ENCODE peak calls at places on chromosomes 3 and 15, in nine cellular contexts. One of them, this sample, is unnamed.

GRCh38 chr3:141104151-141104741 is 53.1 kb downstream of the SPSB4 start:
- DNase-seq in small intestine: no peak
- DNase-seq in transverse colon: no peak
- DNase-seq in IMR-90: no peak
- DNase-seq in neuronal stem cell: no peak
- DNase-seq in fibroblast of lung: peak; percentile 25
- DNase-seq in GM23338: no peak
- DNase-seq in uterus: no peak
- DNase-seq in CD8-positive, alpha-beta T cell: no peak
- DNase-seq in this sample: no peak

GRCh38 chr3:175287361-175287963 is 428.3 kb downstream of the NAALADL2 start:
- DNase-seq in neuronal stem cell: no peak
- DNase-seq in IMR-90: peak; percentile 67
- DNase-seq in fibroblast of lung: no peak
- DNase-seq in CD8-positive, alpha-beta T cell: no peak
- DNase-seq in GM23338: no peak
- DNase-seq in small intestine: no peak
- DNase-seq in uterus: no peak
- DNase-seq in transverse colon: no peak
- DNase-seq in this sample: no peak

GRCh38 chr3:183775781-183776180 is 49.6 kb downstream of the MAP6D1 start:
- DNase-seq in fibroblast of lung: no peak
- DNase-seq in transverse colon: no peak
- DNase-seq in CD8-positive, alpha-beta T cell: no peak
- DNase-seq in small intestine: peak; percentile 68
- DNase-seq in GM23338: no peak
- DNase-seq in uterus: peak; percentile 21
- DNase-seq in IMR-90: no peak
- DNase-seq in neuronal stem cell: no peak
- DNase-seq in this sample: no peak

GRCh38 chr15:73751896-73752816 is 995 bp downstream of the INSYN1 start:
- DNase-seq in small intestine: no peak
- DNase-seq in uterus: no peak
- DNase-seq in CD8-positive, alpha-beta T cell: no peak
- DNase-seq in GM23338: peak; percentile 41
- DNase-seq in transverse colon: no peak
- DNase-seq in fibroblast of lung: no peak
- DNase-seq in IMR-90: no peak
- DNase-seq in neuronal stem cell: no peak
- DNase-seq in this sample: no peak

GRCh38 chr3:33034601-33035000 is 62.3 kb downstream of the GLB1 start:
- DNase-seq in fibroblast of lung: no peak
- DNase-seq in uterus: no peak
- DNase-seq in small intestine: no peak
- DNase-seq in IMR-90: no peak
- DNase-seq in transverse colon: no peak
- DNase-seq in neuronal stem cell: no peak
- DNase-seq in GM23338: no peak
- DNase-seq in CD8-positive, alpha-beta T cell: no peak
- DNase-seq in this sample: no peak

GRCh38 chr15:98706387-98706786 is 58.0 kb downstream of the IGF1R start:
- DNase-seq in CD8-positive, alpha-beta T cell: no peak
- DNase-seq in uterus: no peak
- DNase-seq in IMR-90: no peak
- DNase-seq in neuronal stem cell: no peak
- DNase-seq in GM23338: no peak
- DNase-seq in transverse colon: no peak
- DNase-seq in fibroblast of lung: peak; percentile 34
- DNase-seq in small intestine: no peak
- DNase-seq in this sample: no peak

GRCh38 chr3:136266468-136266867 is 16.3 kb downstream of the PCCB start:
- DNase-seq in transverse colon: no peak
- DNase-seq in IMR-90: peak; percentile 83
- DNase-seq in uterus: no peak
- DNase-seq in neuronal stem cell: no peak
- DNase-seq in fibroblast of lung: peak; percentile 43
- DNase-seq in GM23338: no peak
- DNase-seq in small intestine: no peak
- DNase-seq in CD8-positive, alpha-beta T cell: no peak
- DNase-seq in this sample: no peak

GRCh38 chr15:74950078-74951000 is 6.2 kb downstream of the RPP25 start:
- DNase-seq in transverse colon: peak; percentile 84
- DNase-seq in CD8-positive, alpha-beta T cell: peak; percentile 68
- DNase-seq in small intestine: peak; percentile 77
- DNase-seq in fibroblast of lung: peak; percentile 74
- DNase-seq in uterus: peak; percentile 72
- DNase-seq in GM23338: peak; percentile 93
- DNase-seq in neuronal stem cell: peak; percentile 84
- DNase-seq in IMR-90: peak; percentile 67
- DNase-seq in this sample: peak; percentile 80

GRCh38 chr3:112333002-112333385 is at the start of gene CD200:
- DNase-seq in GM23338: peak; percentile 88
- DNase-seq in CD8-positive, alpha-beta T cell: peak; percentile 24
- DNase-seq in fibroblast of lung: peak; percentile 50
- DNase-seq in uterus: peak; percentile 70
- DNase-seq in neuronal stem cell: peak; percentile 56
- DNase-seq in transverse colon: peak; percentile 68
- DNase-seq in small intestine: peak; percentile 47
- DNase-seq in IMR-90: peak; percentile 16
- DNase-seq in this sample: peak; percentile 75

GRCh38 chr15:28994830-28995180 is 109.0 kb downstream of the APBA2 start:
- DNase-seq in GM23338: no peak
- DNase-seq in transverse colon: no peak
- DNase-seq in IMR-90: no peak
- DNase-seq in small intestine: no peak
- DNase-seq in fibroblast of lung: no peak
- DNase-seq in neuronal stem cell: no peak
- DNase-seq in uterus: no peak
- DNase-seq in CD8-positive, alpha-beta T cell: no peak
- DNase-seq in this sample: no peak

GRCh38 chr15:68528891-68529290 is 49.9 kb upstream of the CORO2B start:
- DNase-seq in transverse colon: no peak
- DNase-seq in neuronal stem cell: no peak
- DNase-seq in small intestine: peak; percentile 81
- DNase-seq in IMR-90: no peak
- DNase-seq in uterus: no peak
- DNase-seq in CD8-positive, alpha-beta T cell: no peak
- DNase-seq in GM23338: no peak
- DNase-seq in fibroblast of lung: no peak
- DNase-seq in this sample: peak; percentile 89

GRCh38 chr3:136194409-136195257 is 1.5 kb downstream of the MSL2 start:
- DNase-seq in transverse colon: peak; percentile 52
- DNase-seq in small intestine: peak; percentile 64
- DNase-seq in fibroblast of lung: peak; percentile 33
- DNase-seq in neuronal stem cell: peak; percentile 37
- DNase-seq in CD8-positive, alpha-beta T cell: peak; percentile 52
- DNase-seq in GM23338: peak; percentile 61
- DNase-seq in IMR-90: peak; percentile 23
- DNase-seq in uterus: no peak
- DNase-seq in this sample: peak; percentile 46

GRCh38 chr15:31489801-31490646 is 163.4 kb downstream of the KLF13 start:
- DNase-seq in transverse colon: peak; percentile 43
- DNase-seq in CD8-positive, alpha-beta T cell: peak; percentile 26
- DNase-seq in IMR-90: peak; percentile 62
- DNase-seq in GM23338: peak; percentile 78
- DNase-seq in neuronal stem cell: no peak
- DNase-seq in small intestine: peak; percentile 65
- DNase-seq in uterus: no peak
- DNase-seq in fibroblast of lung: peak; percentile 72
- DNase-seq in this sample: peak; percentile 77

GRCh38 chr3:190902292-190902691 is 39.8 kb upstream of the GMNC start:
- DNase-seq in small intestine: no peak
- DNase-seq in fibroblast of lung: no peak
- DNase-seq in GM23338: no peak
- DNase-seq in IMR-90: no peak
- DNase-seq in CD8-positive, alpha-beta T cell: no peak
- DNase-seq in uterus: no peak
- DNase-seq in neuronal stem cell: no peak
- DNase-seq in transverse colon: no peak
- DNase-seq in this sample: no peak

GRCh38 chr3:28751864-28752263 is 403.2 kb upstream of the AZI2 start:
- DNase-seq in transverse colon: no peak
- DNase-seq in CD8-positive, alpha-beta T cell: no peak
- DNase-seq in neuronal stem cell: no peak
- DNase-seq in IMR-90: no peak
- DNase-seq in uterus: no peak
- DNase-seq in fibroblast of lung: no peak
- DNase-seq in small intestine: no peak
- DNase-seq in GM23338: no peak
- DNase-seq in this sample: no peak

GRCh38 chr15:67548862-67549651 is 6.6 kb downstream of the MAP2K5 start:
- DNase-seq in IMR-90: no peak
- DNase-seq in neuronal stem cell: peak; percentile 63
- DNase-seq in uterus: no peak
- DNase-seq in transverse colon: peak; percentile 54
- DNase-seq in GM23338: peak; percentile 88
- DNase-seq in fibroblast of lung: no peak
- DNase-seq in small intestine: no peak
- DNase-seq in CD8-positive, alpha-beta T cell: no peak
- DNase-seq in this sample: no peak

GRCh38 chr3:155076888-155077287 is 3.2 kb upstream of the MME start:
- DNase-seq in small intestine: no peak
- DNase-seq in transverse colon: no peak
- DNase-seq in fibroblast of lung: peak; percentile 18
- DNase-seq in CD8-positive, alpha-beta T cell: no peak
- DNase-seq in GM23338: no peak
- DNase-seq in neuronal stem cell: no peak
- DNase-seq in uterus: no peak
- DNase-seq in IMR-90: peak; percentile 52
- DNase-seq in this sample: no peak

GRCh38 chr15:49758856-49759255 is 138.0 kb downstream of the DTWD1 start:
- DNase-seq in IMR-90: peak; percentile 64
- DNase-seq in CD8-positive, alpha-beta T cell: no peak
- DNase-seq in uterus: no peak
- DNase-seq in small intestine: no peak
- DNase-seq in GM23338: no peak
- DNase-seq in neuronal stem cell: no peak
- DNase-seq in fibroblast of lung: no peak
- DNase-seq in transverse colon: no peak
- DNase-seq in this sample: no peak

GRCh38 chr15:58590901-58591300 is 158.6 kb downstream of the ADAM10 start:
- DNase-seq in transverse colon: no peak
- DNase-seq in uterus: no peak
- DNase-seq in GM23338: no peak
- DNase-seq in fibroblast of lung: no peak
- DNase-seq in IMR-90: no peak
- DNase-seq in neuronal stem cell: no peak
- DNase-seq in CD8-positive, alpha-beta T cell: no peak
- DNase-seq in small intestine: no peak
- DNase-seq in this sample: peak; percentile 64
- H3K27ac ChIP-seq in transverse colon: no peak overlapping the region
- H3K27ac ChIP-seq in uterus: no peak overlapping the region
- H3K27ac ChIP-seq in GM23338: no peak overlapping the region
- H3K27ac ChIP-seq in fibroblast of lung: no peak overlapping the region
- H3K27ac ChIP-seq in IMR-90: no peak overlapping the region
- H3K27ac ChIP-seq in neuronal stem cell: no peak overlapping the region
- H3K27ac ChIP-seq in CD8-positive, alpha-beta T cell: no peak overlapping the region
- H3K27ac ChIP-seq in small intestine: no peak overlapping the region
- H3K27ac ChIP-seq in this sample: peak overlapping the region; percentile 90

GRCh38 chr3:98542623-98543022 is 10.8 kb downstream of the GPR15 start:
- DNase-seq in IMR-90: no peak
- DNase-seq in CD8-positive, alpha-beta T cell: no peak
- DNase-seq in small intestine: no peak
- DNase-seq in neuronal stem cell: no peak
- DNase-seq in GM23338: no peak
- DNase-seq in uterus: no peak
- DNase-seq in transverse colon: no peak
- DNase-seq in fibroblast of lung: no peak
- DNase-seq in this sample: no peak
- H3K36me3 ChIP-seq in IMR-90: no peaks in the 10 kb centered on the region
- H3K36me3 ChIP-seq in CD8-positive, alpha-beta T cell: no peaks in the 10 kb centered on the region
- H3K36me3 ChIP-seq in small intestine: no peaks in the 10 kb centered on the region
- H3K36me3 ChIP-seq in neuronal stem cell: no peaks in the 10 kb centered on the region
- H3K36me3 ChIP-seq in GM23338: no peaks in the 10 kb centered on the region
- H3K36me3 ChIP-seq in uterus: no peaks in the 10 kb centered on the region
- H3K36me3 ChIP-seq in transverse colon: no peaks in the 10 kb centered on the region
- H3K36me3 ChIP-seq in fibroblast of lung: no peaks in the 10 kb centered on the region
- H3K36me3 ChIP-seq in this sample: no peaks in the 10 kb centered on the region

DNA sequence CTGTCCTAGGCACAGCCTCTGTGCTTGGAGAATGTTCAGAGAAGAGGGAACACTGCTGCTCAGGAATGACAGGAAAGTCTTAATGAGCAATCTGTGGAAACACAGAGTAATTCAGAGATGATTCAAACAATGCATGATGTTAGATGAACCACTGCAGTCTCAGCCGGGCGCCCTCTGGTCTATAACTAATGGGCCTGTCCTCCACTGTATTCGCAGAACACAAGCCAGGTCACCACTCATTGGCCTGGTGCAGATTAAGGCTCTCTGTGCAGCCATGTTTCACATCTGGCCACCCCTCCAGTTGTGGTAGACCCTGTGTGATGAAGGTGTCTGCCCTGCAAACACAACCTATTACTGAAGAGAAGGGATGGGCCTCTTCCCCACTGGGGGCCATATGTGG is 281.7 kb upstream of the ROPN1 start:
- DNase-seq in neuronal stem cell: no peak
- DNase-seq in small intestine: no peak
- DNase-seq in IMR-90: peak; percentile 17
- DNase-seq in uterus: no peak
- DNase-seq in fibroblast of lung: no peak
- DNase-seq in GM23338: no peak
- DNase-seq in CD8-positive, alpha-beta T cell: no peak
- DNase-seq in transverse colon: no peak
- DNase-seq in this sample: no peak
- H3K27ac ChIP-seq in neuronal stem cell: no peak overlapping the region
- H3K27ac ChIP-seq in small intestine: no peak overlapping the region
- H3K27ac ChIP-seq in IMR-90: no peak overlapping the region
- H3K27ac ChIP-seq in uterus: peak overlapping the region; percentile 78
- H3K27ac ChIP-seq in fibroblast of lung: no peak overlapping the region
- H3K27ac ChIP-seq in GM23338: no peak overlapping the region
- H3K27ac ChIP-seq in CD8-positive, alpha-beta T cell: no peak overlapping the region
- H3K27ac ChIP-seq in transverse colon: peak overlapping the region; percentile 32
- H3K27ac ChIP-seq in this sample: no peak overlapping the region

GRCh38 chr15:89196241-89196640 is 25.1 kb downstream of the RLBP1 start:
- DNase-seq in IMR-90: no peak
- DNase-seq in fibroblast of lung: no peak
- DNase-seq in neuronal stem cell: no peak
- DNase-seq in transverse colon: no peak
- DNase-seq in GM23338: no peak
- DNase-seq in uterus: no peak
- DNase-seq in small intestine: no peak
- DNase-seq in CD8-positive, alpha-beta T cell: no peak
- DNase-seq in this sample: no peak

GRCh38 chr15:89195836-89196235 is 25.5 kb downstream of the RLBP1 start:
- DNase-seq in small intestine: no peak
- DNase-seq in CD8-positive, alpha-beta T cell: no peak
- DNase-seq in uterus: no peak
- DNase-seq in GM23338: no peak
- DNase-seq in fibroblast of lung: no peak
- DNase-seq in IMR-90: peak; percentile 49
- DNase-seq in neuronal stem cell: no peak
- DNase-seq in transverse colon: no peak
- DNase-seq in this sample: no peak

GRCh38 chr15:89196994-89197393 is 24.4 kb downstream of the RLBP1 start:
- DNase-seq in IMR-90: no peak
- DNase-seq in small intestine: peak; percentile 32
- DNase-seq in CD8-positive, alpha-beta T cell: no peak
- DNase-seq in uterus: no peak
- DNase-seq in GM23338: no peak
- DNase-seq in neuronal stem cell: no peak
- DNase-seq in transverse colon: peak; percentile 44
- DNase-seq in fibroblast of lung: no peak
- DNase-seq in this sample: no peak

GRCh38 chr15:89192771-89193170 is 28.6 kb downstream of the RLBP1 start:
- DNase-seq in IMR-90: peak; percentile 28
- DNase-seq in fibroblast of lung: no peak
- DNase-seq in small intestine: no peak
- DNase-seq in neuronal stem cell: no peak
- DNase-seq in GM23338: no peak
- DNase-seq in transverse colon: no peak
- DNase-seq in uterus: no peak
- DNase-seq in CD8-positive, alpha-beta T cell: no peak
- DNase-seq in this sample: peak; percentile 17

GRCh38 chr15:89194608-89195007 is 26.8 kb downstream of the RLBP1 start:
- DNase-seq in small intestine: no peak
- DNase-seq in GM23338: no peak
- DNase-seq in neuronal stem cell: no peak
- DNase-seq in IMR-90: no peak
- DNase-seq in fibroblast of lung: no peak
- DNase-seq in CD8-positive, alpha-beta T cell: no peak
- DNase-seq in uterus: no peak
- DNase-seq in transverse colon: no peak
- DNase-seq in this sample: no peak
- H3K36me3 ChIP-seq in small intestine: peaks cover 22% of the 10 kb centered on the region
- H3K36me3 ChIP-seq in GM23338: no peaks in the 10 kb centered on the region
- H3K36me3 ChIP-seq in neuronal stem cell: peaks cover 3% of the 10 kb centered on the region
- H3K36me3 ChIP-seq in IMR-90: peaks cover 39% of the 10 kb centered on the region
- H3K36me3 ChIP-seq in fibroblast of lung: peaks cover 8% of the 10 kb centered on the region
- H3K36me3 ChIP-seq in CD8-positive, alpha-beta T cell: peaks cover 25% of the 10 kb centered on the region
- H3K36me3 ChIP-seq in uterus: no peaks in the 10 kb centered on the region
- H3K36me3 ChIP-seq in transverse colon: peaks cover 43% of the 10 kb centered on the region
- H3K36me3 ChIP-seq in this sample: peaks cover 27% of the 10 kb centered on the region

This sample was measured in cardiac muscle cell.